ENCODE peak calls at places on chromosomes 11 and 22, in eight cellular contexts. T is HCT116, N is upper lobe of right lung, U is cardiac fibroblast, M is body of pancreas, O is fibroblast of pulmonary artery, S is A549, Q is foreskin fibroblast. R is an unnamed sample.

GRCh38 chr22:33389927-33390326 is 331.7 kb upstream of the SYN3 start:
- DNase-seq in U (peak), M (no peak), O (peak), N (no peak), Q (no peak), T (no peak), S (no peak), R (peak)

GRCh38 chr22:47602732-47603131 is 840.3 kb downstream of the TBC1D22A start:
- DNase-seq in Q (no peak), O (no peak), M (no peak), S (no peak), T (no peak), U (no peak), N (no peak), R (no peak)

GRCh38 chr11:31059529-31059928 is 310.0 kb downstream of the DCDC1 start:
- DNase-seq in O (no peak), N (no peak), T (no peak), Q (no peak), S (no peak), U (no peak), M (no peak), R (no peak)

GRCh38 chr11:96299155-96299883 is 43.7 kb downstream of the MAML2 start:
- DNase-seq in S (no peak), T (no peak), U (no peak), N (no peak), Q (no peak), M (no peak), O (no peak), R (no peak)

GRCh38 chr11:133904818-133905515 is 51.8 kb downstream of the IGSF9B start:
- DNase-seq in Q (no peak), M (no peak), U (no peak), N (peak), T (no peak), O (no peak), S (no peak), R (no peak)

GRCh38 chr22:19291218-19291579 is 320 bp downstream of the CLTCL1 start:
- DNase-seq in S (no peak), U (peak), O (peak), M (peak), N (peak), T (no peak), Q (peak), R (peak)

GRCh38 chr11:57432714-57433163 is 5.8 kb upstream of the SLC43A3 start:
- DNase-seq in N (no peak), T (no peak), S (no peak), U (peak), Q (peak), O (peak), M (no peak), R (peak)

GRCh38 chr11:45655831-45656230 is 9.6 kb downstream of the CHST1 start:
- DNase-seq in Q (no peak), U (no peak), T (no peak), S (no peak), O (no peak), N (no peak), M (no peak), R (no peak)

GRCh38 chr11:44301856-44302231 is 8.1 kb downstream of the ALX4 start:
- DNase-seq in T (peak), Q (peak), U (peak), S (peak), M (no peak), N (no peak), O (no peak), R (peak)

GRCh38 chr11:121479355-121479754 is 26.6 kb upstream of the SORL1-AS1 start:
- DNase-seq in T (no peak), M (no peak), Q (no peak), N (no peak), U (no peak), S (no peak), O (no peak), R (no peak)

GRCh38 chr11:13286247-13286821 is 8.7 kb downstream of the BMAL1 start:
- DNase-seq in U (no peak), T (no peak), N (no peak), M (no peak), O (no peak), Q (no peak), S (no peak), R (no peak)

GRCh38 chr11:116413861-116414260 is 358.9 kb downstream of the BUD13 start:
- DNase-seq in N (no peak), T (no peak), Q (no peak), S (no peak), U (no peak), O (no peak), M (no peak), R (no peak)

GRCh38 chr11:46948378-46949131 is 12.0 kb downstream of the CSTPP1 start:
- DNase-seq in T (no peak), S (peak), O (peak), M (no peak), Q (peak), U (peak), N (no peak), R (peak)

GRCh38 chr22:20422965-20423635 is 14.5 kb downstream of the SCARF2 start:
- DNase-seq in S (no peak), Q (peak), O (no peak), T (no peak), M (peak), N (peak), U (peak), R (peak)

GRCh38 chr22:19641254-19641982 is 72.9 kb upstream of the SEPTIN5 start:
- DNase-seq in U (no peak), T (peak), O (peak), M (peak), S (peak), N (no peak), Q (peak), R (no peak)

GRCh38 chr22:27199354-27199753 is 542.0 kb downstream of the MIAT start:
- DNase-seq in Q (no peak), N (no peak), O (no peak), U (no peak), S (no peak), T (no peak), M (no peak), R (no peak)

GRCh38 chr11:35838071-35838470 is 105.8 kb upstream of the LDLRAD3 start:
- DNase-seq in M (no peak), Q (no peak), N (no peak), S (no peak), U (no peak), T (no peak), O (no peak), R (peak)

GRCh38 chr11:33723238-33723881 is 12.9 kb downstream of the CD59 start:
- DNase-seq in O (peak), M (no peak), T (peak), S (peak), Q (peak), N (no peak), U (peak), R (peak)

GRCh38 chr11:124865902-124866851 is 945 bp downstream of the ROBO3 start:
- DNase-seq in T (no peak), S (no peak), N (no peak), U (peak), Q (peak), M (peak), O (peak), R (peak)

GRCh38 chr11:126443120-126443519 is 87.6 kb downstream of the ST3GAL4 start:
- DNase-seq in S (no peak), N (no peak), U (no peak), O (no peak), T (no peak), Q (no peak), M (no peak), R (no peak)

GRCh38 chr11:72684236-72684912 is 10.2 kb upstream of the PDE2A start:
- DNase-seq in S (peak), O (peak), T (peak), N (no peak), Q (peak), U (peak), M (peak), R (peak)

GRCh38 chr11:122486793-122487495 is 168.6 kb upstream of the UBASH3B start:
- DNase-seq in M (no peak), N (no peak), O (peak), Q (no peak), T (peak), U (peak), S (peak), R (no peak)

GRCh38 chr22:28442951-28443876 is 236.4 kb downstream of the TTC28 start:
- DNase-seq in Q (peak), O (peak), T (no peak), N (peak), M (peak), U (peak), S (no peak), R (peak)

GRCh38 chr22:50247748-50248147 is 2.9 kb upstream of the TUBGCP6 start:
- DNase-seq in T (peak), U (peak), N (no peak), O (peak), S (peak), Q (peak), M (no peak), R (peak)

GRCh38 chr22:33519140-33519973 is 400.9 kb downstream of the LARGE1 start:
- DNase-seq in O (peak), N (no peak), Q (peak), T (no peak), M (peak), S (peak), U (peak), R (peak)

GRCh38 chr11:115145316-115145715 is 358.9 kb downstream of the CADM1 start:
- DNase-seq in M (no peak), U (no peak), S (no peak), Q (no peak), T (no peak), N (no peak), O (no peak), R (no peak)

GRCh38 chr22:50530280-50530856 is 556 bp upstream of the TYMP start:
- DNase-seq in N (peak), O (peak), Q (peak), T (peak), S (peak), U (peak), M (peak), R (peak)

GRCh38 chr11:6992457-6993431 is 27.4 kb downstream of the ZNF214 start:
- DNase-seq in T (no peak), O (peak), U (peak), S (no peak), N (no peak), Q (peak), M (no peak), R (peak)

GRCh38 chr11:73576226-73576625 is 21.7 kb downstream of the FAM168A start:
- DNase-seq in O (no peak), N (no peak), S (no peak), M (no peak), Q (no peak), U (no peak), T (no peak), R (no peak)

GRCh38 chr11:63813563-63814382 is 517 bp downstream of the SPINDOC start:
- DNase-seq in T (no peak), U (peak), O (peak), S (peak), Q (peak), M (peak), N (peak), R (peak)

GRCh38 chr22:39266398-39267030 is 21.7 kb upstream of the PDGFB start:
- DNase-seq in O (peak), M (no peak), U (peak), Q (peak), T (no peak), S (no peak), N (no peak), R (peak)

GRCh38 chr11:61841636-61842332 is 13.7 kb downstream of the FADS2 start:
- DNase-seq in O (no peak), S (no peak), Q (no peak), U (no peak), M (peak), N (no peak), T (no peak), R (no peak)

GRCh38 chr11:3094223-3094824 is 37.1 kb upstream of the CARS1 start:
- DNase-seq in S (no peak), T (no peak), M (no peak), Q (no peak), U (no peak), N (peak), O (no peak), R (no peak)

GRCh38 chr11:3092603-3093141 is 35.4 kb upstream of the CARS1 start:
- DNase-seq in T (no peak), N (peak), S (no peak), M (no peak), O (no peak), Q (no peak), U (no peak), R (no peak)

GRCh38 chr11:3091081-3091845 is 34.0 kb upstream of the CARS1 start:
- DNase-seq in Q (no peak), U (no peak), O (no peak), M (no peak), T (no peak), N (peak), S (no peak), R (no peak)

GRCh38 chr11:3091846-3092602 is 34.8 kb upstream of the CARS1 start:
- DNase-seq in U (peak), S (peak), N (peak), M (peak), Q (peak), T (peak), O (peak), R (peak)

DNA sequence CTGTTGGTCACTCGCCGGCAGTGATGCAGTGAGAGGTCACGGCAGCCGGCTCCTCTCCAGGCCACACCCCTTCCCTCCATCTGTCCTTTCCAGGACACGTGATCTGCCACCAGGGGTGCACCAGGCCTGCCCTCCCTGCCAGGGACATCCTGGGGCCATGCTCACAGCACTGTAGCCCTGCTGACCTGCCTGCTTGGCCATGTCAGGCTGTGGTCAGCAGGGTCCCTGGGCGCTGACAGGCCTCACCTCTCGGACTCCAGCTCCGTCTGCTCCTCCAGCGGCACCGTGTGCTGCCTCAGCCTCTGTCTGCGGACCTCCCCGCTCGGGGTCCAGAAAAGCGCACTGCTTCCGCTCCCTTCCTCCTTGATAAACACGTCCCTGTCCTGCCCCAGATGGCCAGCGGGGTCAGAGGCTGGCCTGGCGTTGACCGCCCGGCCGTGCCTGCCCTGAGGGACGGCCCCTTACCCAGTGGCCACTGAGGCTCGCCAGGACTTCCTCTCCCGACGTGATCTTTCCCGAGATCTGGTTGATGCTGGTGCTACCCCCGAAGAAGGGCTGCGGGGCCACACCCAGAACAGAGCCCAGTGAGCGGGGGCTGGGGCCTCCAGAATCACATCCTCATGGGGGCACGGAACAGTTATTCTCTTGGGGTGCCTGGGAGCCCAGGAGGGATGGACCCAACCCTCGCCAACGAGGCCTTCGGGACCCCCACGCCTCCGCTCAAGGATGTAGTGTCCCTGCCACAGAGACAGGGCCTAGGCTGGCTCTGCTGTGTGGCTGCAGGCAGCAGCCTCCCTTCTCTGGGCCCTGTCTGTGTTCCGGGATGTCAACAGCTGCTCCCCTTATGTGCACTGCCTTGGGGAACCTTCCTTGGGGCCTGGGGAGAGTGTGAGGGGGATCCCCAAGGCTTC is 36.3 kb upstream of the CARS1 start:
- DNase-seq in S (no peak), U (no peak), N (peak), M (no peak), T (no peak), O (no peak), Q (no peak), R (no peak)
- TF ChIP-seq CTCF in S (no peak), U (no peak), N (no peak), M (no peak), T (no peak), O (no peak), Q (no peak), R (no peak)

GRCh38 chr11:32433249-32434115 is 1.9 kb downstream of the WT1 start:
- DNase-seq in M (no peak), U (peak), S (no peak), Q (no peak), T (no peak), N (no peak), O (no peak), R (no peak)

GRCh38 chr11:32435511-32435946 is at the start of gene WT1:
- DNase-seq in M (no peak), U (peak), N (no peak), T (no peak), O (peak), Q (no peak), S (peak), R (no peak)

GRCh38 chr11:32434116-32434386 is 1.3 kb downstream of the WT1 start:
- DNase-seq in M (no peak), U (no peak), O (no peak), S (no peak), N (no peak), T (no peak), Q (no peak), R (no peak)

GRCh38 chr11:32435152-32435480 is 223 bp downstream of the WT1 start:
- DNase-seq in Q (no peak), T (no peak), U (peak), M (no peak), S (peak), O (peak), N (no peak), R (no peak)

DNA sequence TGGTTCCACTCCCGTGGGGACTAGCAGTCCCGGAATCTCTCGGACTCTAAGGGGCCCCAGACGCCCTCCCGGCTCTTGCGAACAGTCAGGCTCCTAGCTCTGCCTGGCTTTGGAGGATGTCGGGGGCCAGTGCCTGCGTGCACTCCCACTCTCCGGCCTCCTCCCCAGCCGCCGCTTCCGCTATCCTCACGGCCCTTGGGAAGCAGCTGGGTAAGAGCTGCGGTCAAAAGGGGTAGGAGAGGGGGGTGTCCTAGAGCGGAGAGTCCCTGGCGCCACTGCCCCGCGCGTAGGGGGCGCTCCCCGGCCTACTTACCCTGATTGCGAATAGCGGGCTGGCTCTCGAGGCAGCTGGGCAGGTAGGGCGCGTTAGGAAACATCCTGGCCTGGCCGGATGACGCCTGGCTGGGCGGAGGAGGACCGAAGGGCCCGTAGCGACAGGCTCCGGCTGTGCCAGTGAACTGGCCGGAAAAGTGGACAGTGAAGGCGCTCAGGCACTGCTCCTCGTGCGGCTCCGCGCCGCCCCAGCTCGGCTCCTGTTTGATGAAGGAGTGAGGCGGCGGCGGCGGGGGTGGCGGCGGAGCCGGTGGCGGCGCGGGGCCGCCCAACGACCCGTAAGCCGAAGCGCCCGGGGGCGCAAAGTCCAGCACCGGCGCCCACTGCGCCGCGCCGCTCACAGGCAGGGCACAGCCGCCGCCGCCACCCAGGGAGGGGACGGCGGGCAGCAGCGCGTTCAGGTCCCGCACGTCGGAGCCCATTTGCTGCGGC is 770 bp downstream of the WT1 start:
- DNase-seq in Q (no peak), S (peak), O (peak), U (peak), T (no peak), M (no peak), N (no peak), R (no peak)
- H3K4me3 ChIP-seq in Q (no peak), S (peak), O (peak), U (peak), T (no peak), M (no peak), N (peak), R (no peak)

GRCh38 chr11:64838600-64839334 is 5.7 kb downstream of the CDC42BPG start:
- DNase-seq in Q (no peak), N (no peak), M (no peak), O (no peak), T (no peak), S (no peak), U (no peak), R (no peak)
- TF ChIP-seq CTCF in Q (no peak), N (no peak), M (no peak), O (no peak), T (no peak), S (no peak), U (no peak), R (no peak)

DNA sequence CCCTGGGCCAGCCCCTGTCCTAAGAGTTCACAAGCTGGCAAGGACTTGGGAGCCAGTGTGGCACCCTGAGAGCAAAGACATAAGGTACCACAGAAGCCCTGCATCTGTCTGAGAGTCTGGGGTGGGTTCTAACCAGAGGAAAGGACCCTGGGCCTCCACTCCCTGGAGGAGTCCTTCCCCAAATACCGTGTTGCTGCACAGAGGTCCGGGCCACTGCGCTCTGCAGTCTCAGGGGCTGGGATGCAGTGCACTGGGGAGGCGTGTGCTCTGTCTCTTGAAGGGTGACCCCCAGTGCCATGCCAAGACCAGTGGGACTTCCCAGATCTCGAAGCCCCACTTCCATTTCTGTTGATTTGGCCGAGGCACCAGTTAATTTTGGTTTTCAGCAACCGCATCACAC is 4.3 kb upstream of the SH3BP1 start:
- DNase-seq in U (no peak), O (no peak), M (no peak), Q (no peak), T (no peak), N (no peak), S (no peak), R (no peak)
- H3K4me3 ChIP-seq in U (no peak), O (no peak), M (no peak), Q (no peak), T (no peak), N (no peak), S (no peak), R (no peak)

DNA sequence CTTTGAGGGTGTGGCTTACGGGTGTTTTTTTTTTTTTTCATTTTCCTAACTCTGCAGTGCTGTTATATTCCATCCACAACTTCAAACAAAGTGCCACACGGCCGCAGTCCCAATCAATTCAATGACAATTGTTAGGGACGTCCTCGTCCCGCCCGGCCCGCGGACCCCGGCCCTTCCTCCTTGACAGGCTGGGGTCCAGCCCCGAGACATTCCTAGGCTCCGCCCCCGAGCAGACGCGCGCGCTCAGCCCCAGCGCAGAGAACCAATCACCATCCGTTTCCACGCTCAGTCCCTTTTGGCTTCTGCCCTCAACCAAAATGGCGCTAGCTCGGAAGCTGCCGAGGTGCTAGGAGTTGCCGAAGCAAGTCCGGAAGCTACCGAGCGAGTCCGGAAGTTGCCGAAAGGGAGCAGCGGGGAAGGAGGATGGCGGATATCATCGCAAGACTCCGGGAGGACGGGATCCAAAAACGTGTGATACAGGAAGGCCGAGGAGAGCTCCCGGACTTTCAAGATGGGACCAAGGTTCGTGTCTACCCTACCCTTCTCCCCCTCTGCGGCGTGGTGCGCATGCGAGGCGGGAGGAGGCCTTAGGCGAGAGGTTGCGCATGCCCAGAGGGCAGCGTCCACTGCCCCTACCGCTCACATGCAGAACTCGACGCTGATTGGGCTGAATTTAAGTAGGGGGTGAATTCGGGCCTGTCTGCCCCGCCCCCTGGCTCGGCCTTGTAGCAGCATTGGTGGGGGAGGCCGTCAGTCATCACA is at the start of gene AIP:
- DNase-seq in O (peak), Q (peak), U (peak), M (peak), T (peak), S (peak), N (peak), R (peak)
- TF ChIP-seq CTCF in O (no peak), Q (no peak), U (peak), M (no peak), T (no peak), S (no peak), N (peak), R (peak)